ENCODE peak calls at places on chromosomes 13 and 19, in nine cellular contexts. H, I, B, D, O, U, Q, L and P are unnamed samples.

GRCh38 chr13:46288570-46289259 is 77.0 kb downstream of the LRRC63 start:
- DNase-seq in H (no peak), I (no peak), B (peak; percentile 22), D (no peak), O (no peak), U (no peak), Q (no peak), L (peak; percentile 39), P (no peak)

GRCh38 chr19:7681336-7682174 is 922 bp downstream of the TRAPPC5 start:
- DNase-seq in H (peak; percentile 74), I (peak; percentile 91), B (peak; percentile 70), D (peak; percentile 55), O (peak; percentile 74), U (peak; percentile 46), Q (no peak), L (peak; percentile 59), P (peak; percentile 92)

GRCh38 chr13:75803175-75803611 is 167.1 kb downstream of the LMO7 start:
- DNase-seq in H (peak; percentile 19), I (no peak), B (no peak), D (no peak), O (no peak), U (no peak), Q (no peak), L (no peak), P (no peak)

GRCh38 chr19:18596752-18597157 is 8.2 kb downstream of the REX1BD start:
- DNase-seq in H (peak; percentile 72), I (peak; percentile 74), B (no peak), D (peak; percentile 41), O (peak; percentile 56), U (no peak), Q (no peak), L (peak; percentile 10), P (no peak)

GRCh38 chr19:50830266-50831025 is 2.9 kb downstream of the KLK15 start:
- DNase-seq in H (no peak), I (no peak), B (no peak), D (no peak), O (no peak), U (no peak), Q (no peak), L (no peak), P (no peak)

GRCh38 chr19:7859766-7860165 is 14.4 kb downstream of the PRR36 start:
- DNase-seq in H (no peak), I (no peak), B (no peak), D (no peak), O (no peak), U (no peak), Q (no peak), L (no peak), P (no peak)

GRCh38 chr13:110047511-110047910 is 259.4 kb downstream of the COL4A1 start:
- DNase-seq in H (peak; percentile 61), I (no peak), B (peak; percentile 91), D (peak; percentile 55), O (peak; percentile 38), U (no peak), Q (no peak), L (no peak), P (no peak)

GRCh38 chr19:42468273-42468796 is 25.6 kb upstream of the CXCL17 start:
- DNase-seq in H (no peak), I (peak; percentile 71), B (peak; percentile 62), D (no peak), O (no peak), U (no peak), Q (no peak), L (peak; percentile 64), P (no peak)

DNA sequence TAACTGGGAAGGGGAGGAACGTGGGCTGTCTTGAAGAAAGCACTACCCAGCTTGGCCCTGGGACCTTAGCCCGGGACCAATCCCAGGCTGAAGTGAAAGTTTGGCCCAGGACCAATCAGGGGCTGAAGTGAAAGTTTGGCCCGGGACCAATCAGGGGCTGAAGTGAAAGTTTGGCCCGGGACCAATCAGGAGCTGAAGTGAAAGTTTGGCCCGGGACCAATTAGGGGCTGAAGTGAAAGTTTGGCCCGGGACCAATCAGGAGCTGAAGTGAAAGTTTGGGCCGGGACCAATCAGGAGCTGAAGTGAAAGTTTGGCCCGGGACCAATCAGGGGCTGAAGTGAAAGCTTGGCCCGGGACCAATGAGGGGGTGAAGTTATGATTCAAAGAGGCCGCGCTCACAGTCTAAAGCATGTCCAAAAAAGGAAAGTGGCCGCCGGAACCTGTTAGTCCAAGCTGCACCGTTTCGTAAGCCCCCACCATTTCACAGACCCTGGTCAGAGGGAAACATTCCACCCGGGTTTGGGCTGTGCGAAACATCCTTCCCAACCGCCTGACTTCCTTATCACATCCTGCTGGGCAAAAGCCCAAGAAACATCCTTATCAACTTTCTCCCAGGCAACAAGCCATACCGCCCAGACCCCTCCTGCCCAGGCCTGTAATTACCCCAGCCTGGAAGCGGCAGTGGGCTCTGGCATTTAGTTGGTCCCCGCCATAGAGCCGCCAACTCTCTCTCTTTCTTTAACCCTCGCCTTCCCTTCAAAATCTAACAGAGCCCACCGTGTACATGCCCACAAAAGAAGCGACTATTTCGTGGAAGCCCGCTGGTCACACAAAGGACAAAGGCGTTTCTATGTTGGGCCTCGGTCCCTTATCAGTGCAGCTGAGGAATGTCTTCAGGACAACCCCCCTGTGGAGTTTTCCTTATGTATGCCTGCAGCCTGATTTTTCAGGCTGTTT is 1.1 kb downstream of the ZNF850 start:
- DNase-seq in H (peak; percentile 60), I (peak; percentile 62), B (peak; percentile 87), D (peak; percentile 68), O (peak; percentile 89), U (no peak), Q (no peak), L (no peak), P (peak; percentile 70)
- H3K4me3 ChIP-seq in H (peak overlapping the region; percentile 52), I (peak overlapping the region; percentile 79), B (peak overlapping the region; percentile 69), D (peak overlapping the region; percentile 68), O (peak overlapping the region; percentile 81), U (peak overlapping the region; percentile 75), Q (peak overlapping the region; percentile 87), L (peak overlapping the region; percentile 57), P (peak overlapping the region; percentile 87)

DNA sequence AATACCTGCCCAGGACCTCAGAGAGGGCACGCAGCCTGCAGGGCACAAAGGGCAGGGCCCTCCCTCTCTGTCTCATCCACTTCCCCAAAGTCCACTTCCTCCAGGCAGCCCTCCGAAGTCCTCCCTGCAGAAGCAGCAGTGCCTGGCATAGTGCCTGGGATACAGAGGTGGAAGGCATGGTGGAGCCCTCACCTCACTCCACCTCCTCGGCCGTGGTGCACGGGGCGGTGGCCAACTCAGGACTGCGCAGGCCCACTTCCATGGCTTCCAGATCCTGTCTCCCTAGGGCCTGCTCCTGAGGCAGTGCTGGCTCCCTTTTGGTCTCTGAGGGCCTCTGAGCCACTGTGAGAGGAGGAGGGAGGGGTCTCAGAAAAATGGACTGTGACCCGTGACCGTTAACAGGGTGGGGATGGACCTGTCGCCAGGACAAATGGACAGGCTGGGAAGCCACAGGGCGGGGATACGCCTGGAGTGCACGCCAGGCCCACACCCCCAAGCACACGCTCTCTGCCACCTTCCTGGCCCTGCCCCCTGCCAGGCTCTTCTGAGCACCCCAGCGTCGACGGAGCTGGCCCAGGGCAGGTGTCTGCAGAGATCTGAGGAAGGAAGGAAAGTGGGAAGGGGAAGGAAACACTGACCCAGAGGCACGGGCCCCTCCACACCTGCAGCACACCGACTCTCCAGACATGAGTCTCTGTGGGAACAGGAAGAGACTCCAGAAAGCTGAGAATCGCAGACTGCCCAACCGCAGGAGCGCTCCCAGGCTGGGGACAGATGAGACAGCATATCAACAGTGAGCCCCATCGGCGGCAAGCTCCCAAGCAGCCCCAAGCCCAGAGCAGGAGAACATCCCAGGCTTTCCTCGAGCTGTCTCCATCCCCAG is 8.4 kb downstream of the REXO1 start:
- DNase-seq in H (no peak), I (peak; percentile 65), B (no peak), D (no peak), O (no peak), U (no peak), Q (no peak), L (no peak), P (no peak)
- H3K4me1 ChIP-seq in H (peaks cover 58% of the 10 kb centered on the region), I (peaks cover 75% of the 10 kb centered on the region), B (no peaks in the 10 kb centered on the region), D (no peaks in the 10 kb centered on the region), O (peaks cover 9% of the 10 kb centered on the region), U (peaks cover 57% of the 10 kb centered on the region), Q (peaks cover 91% of the 10 kb centered on the region), L (peaks cover 23% of the 10 kb centered on the region), P (peaks cover 79% of the 10 kb centered on the region)

DNA sequence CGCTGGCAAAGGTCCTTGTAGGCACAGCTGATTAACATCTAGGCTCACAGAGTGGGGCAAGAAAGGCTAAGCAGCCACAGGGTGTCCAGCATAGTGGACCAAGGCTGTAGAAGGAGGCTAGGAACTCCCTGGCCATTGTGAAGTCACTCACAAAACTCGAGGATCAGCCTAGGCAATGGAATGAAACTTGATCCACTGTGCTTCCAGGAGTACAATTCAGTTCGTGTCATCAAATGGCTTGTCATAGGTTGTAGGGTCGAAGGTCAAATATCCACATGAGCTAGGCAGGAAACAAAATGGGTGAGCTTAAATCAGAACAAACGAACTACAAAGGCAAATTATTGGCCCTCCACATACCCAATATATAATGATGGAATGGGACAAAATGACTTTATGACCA is 4.4 kb upstream of the FAM187B start:
- DNase-seq in H (no peak), I (no peak), B (no peak), D (no peak), O (no peak), U (no peak), Q (peak; percentile 3), L (no peak), P (no peak)
- TF ChIP-seq POLR2A in H (no peak), I (no peak), B (no peak), D (no peak), O (no peak), U (no peak), Q (no peak), L (no peak), P (no peak)

GRCh38 chr13:85241045-85241444 is 558.2 kb downstream of the SLITRK6 start:
- DNase-seq in H (no peak), I (no peak), B (peak; percentile 44), D (no peak), O (no peak), U (no peak), Q (no peak), L (peak; percentile 10), P (no peak)

GRCh38 chr13:85230754-85231153 is 568.5 kb downstream of the SLITRK6 start:
- DNase-seq in H (no peak), I (no peak), B (peak; percentile 72), D (no peak), O (no peak), U (no peak), Q (no peak), L (no peak), P (no peak)

GRCh38 chr13:85236431-85236830 is 562.8 kb downstream of the SLITRK6 start:
- DNase-seq in H (no peak), I (no peak), B (peak; percentile 54), D (no peak), O (no peak), U (no peak), Q (no peak), L (no peak), P (no peak)
- H3K4me3 ChIP-seq in H (no peak overlapping the region), I (no peak overlapping the region), B (no peak overlapping the region), D (no peak overlapping the region), O (no peak overlapping the region), U (no peak overlapping the region), Q (no peak overlapping the region), L (no peak overlapping the region), P (no peak overlapping the region)

GRCh38 chr19:44748426-44749254 is at the start of gene BCL3:
- DNase-seq in H (peak; percentile 70), I (peak; percentile 90), B (no peak), D (peak; percentile 77), O (peak; percentile 68), U (no peak), Q (no peak), L (no peak), P (peak; percentile 77)
- H3K4me1 ChIP-seq in H (peaks cover 82% of the 10 kb centered on the region), I (peaks cover 68% of the 10 kb centered on the region), B (peaks cover 30% of the 10 kb centered on the region), D (no peaks in the 10 kb centered on the region), O (peaks cover 19% of the 10 kb centered on the region), U (peaks cover 68% of the 10 kb centered on the region), Q (peaks cover 75% of the 10 kb centered on the region), L (peaks cover 82% of the 10 kb centered on the region), P (peaks cover 85% of the 10 kb centered on the region)